ENCODE peak calls at places on chromosomes 11 and 22, in four cellular contexts. V is prostate gland, P is body of pancreas, Z is A549. X is an unnamed sample.

GRCh38 chr11:44515085-44515484 is 50.4 kb upstream of the CD82 start:
- DNase-seq in Z (no peak), V (no peak), P (no peak), X (no peak)

GRCh38 chr11:114847599-114847998 is 169.3 kb downstream of the NXPE2 start:
- DNase-seq in Z (no peak), V (no peak), P (no peak), X (no peak)

GRCh38 chr22:48931452-48931851 is 896.2 kb downstream of the BRD1 start:
- DNase-seq in V (no peak), P (no peak), Z (no peak), X (no peak)

GRCh38 chr11:22785251-22785650 is 44.4 kb downstream of the SVIP start:
- DNase-seq in V (no peak), Z (no peak), P (no peak), X (no peak)

GRCh38 chr22:45105281-45105700 is 58.4 kb upstream of the NUP50 start:
- DNase-seq in Z (peak; percentile 35), V (peak; percentile 74), P (no peak), X (no peak)

GRCh38 chr11:37560346-37560745 is 962.3 kb upstream of the RAG2 start:
- DNase-seq in P (no peak), V (no peak), Z (no peak), X (no peak)

GRCh38 chr11:123046473-123047264 is 15.3 kb downstream of the HSPA8 start:
- DNase-seq in V (no peak), P (peak; percentile 29), Z (no peak), X (no peak)

GRCh38 chr22:19874307-19875060 is 19.8 kb upstream of the GNB1L start:
- DNase-seq in V (peak; percentile 73), Z (no peak), P (no peak), X (no peak)

GRCh38 chr11:68009391-68010000 is 631 bp upstream of the ALDH3B1 start:
- DNase-seq in P (peak; percentile 74), Z (peak; percentile 76), V (no peak), X (peak; percentile 84)

GRCh38 chr11:86574493-86575207 is 97.8 kb downstream of the ME3 start:
- DNase-seq in P (no peak), Z (no peak), V (peak; percentile 39), X (no peak)

GRCh38 chr11:44217432-44217831 is 92.5 kb downstream of the ALX4 start:
- DNase-seq in V (no peak), P (no peak), Z (no peak), X (no peak)

GRCh38 chr22:28820885-28821284 is 20.5 kb upstream of the XBP1 start:
- DNase-seq in P (no peak), Z (no peak), V (no peak), X (no peak)

GRCh38 chr22:28817919-28818859 is 17.8 kb upstream of the XBP1 start:
- DNase-seq in P (peak; percentile 98), Z (no peak), V (peak; percentile 94), X (peak; percentile 76)

GRCh38 chr22:28819253-28820096 is 19.1 kb upstream of the XBP1 start:
- DNase-seq in Z (peak; percentile 46), V (peak; percentile 35), P (peak; percentile 96), X (no peak)

GRCh38 chr22:28822930-28823481 is 22.6 kb upstream of the XBP1 start:
- DNase-seq in V (peak; percentile 90), Z (no peak), P (peak; percentile 87), X (no peak)

GRCh38 chr22:28821452-28821851 is 21.1 kb upstream of the XBP1 start:
- DNase-seq in V (no peak), Z (no peak), P (no peak), X (no peak)
- TF ChIP-seq POLR2A in V (no peak), Z (no peak), P (no peak), X (no peak)

GRCh38 chr11:79291948-79292347 is 148.9 kb downstream of the TENM4 start:
- DNase-seq in P (no peak), V (no peak), Z (no peak), X (peak; percentile 77)

GRCh38 chr11:79294845-79295520 is 145.8 kb downstream of the TENM4 start:
- DNase-seq in Z (no peak), V (peak; percentile 46), P (peak; percentile 51), X (no peak)

GRCh38 chr11:79285756-79286155 is 155.1 kb downstream of the TENM4 start:
- DNase-seq in Z (no peak), P (no peak), V (no peak), X (peak; percentile 61)

GRCh38 chr11:79287952-79288351 is 152.9 kb downstream of the TENM4 start:
- DNase-seq in P (no peak), Z (no peak), V (no peak), X (no peak)

GRCh38 chr11:79290766-79291165 is 150.1 kb downstream of the TENM4 start:
- DNase-seq in Z (no peak), P (no peak), V (no peak), X (no peak)
- TF ChIP-seq POLR2A in Z (no peak), P (no peak), V (no peak), X (no peak)

GRCh38 chr11:14258177-14258935 is 100.6 kb downstream of the RRAS2 start:
- DNase-seq in Z (peak; percentile 74), P (no peak), V (no peak), X (peak; percentile 19)
- TF ChIP-seq POLR2A in Z (no peak), P (no peak), V (no peak), X (no peak)

DNA sequence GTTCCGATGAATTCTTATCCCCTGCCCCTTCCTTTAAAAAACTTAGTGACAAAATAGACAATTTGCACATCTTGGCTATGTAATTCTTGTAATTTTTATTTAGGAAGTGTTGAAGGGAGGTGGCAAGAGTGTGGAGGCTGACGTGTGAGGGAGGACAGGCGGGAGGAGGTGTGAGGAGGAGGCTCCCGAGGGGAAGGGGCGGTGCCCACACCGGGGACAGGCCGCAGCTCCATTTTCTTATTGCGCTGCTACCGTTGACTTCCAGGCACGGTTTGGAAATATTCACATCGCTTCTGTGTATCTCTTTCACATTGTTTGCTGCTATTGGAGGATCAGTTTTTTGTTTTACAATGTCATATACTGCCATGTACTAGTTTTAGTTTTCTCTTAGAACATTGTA is 12.0 kb downstream of the CCND1 start:
- DNase-seq in V (no peak), Z (peak; percentile 54), P (no peak), X (no peak)
- TF ChIP-seq POLR2A in V (no peak), Z (no peak), P (no peak), X (no peak)

DNA sequence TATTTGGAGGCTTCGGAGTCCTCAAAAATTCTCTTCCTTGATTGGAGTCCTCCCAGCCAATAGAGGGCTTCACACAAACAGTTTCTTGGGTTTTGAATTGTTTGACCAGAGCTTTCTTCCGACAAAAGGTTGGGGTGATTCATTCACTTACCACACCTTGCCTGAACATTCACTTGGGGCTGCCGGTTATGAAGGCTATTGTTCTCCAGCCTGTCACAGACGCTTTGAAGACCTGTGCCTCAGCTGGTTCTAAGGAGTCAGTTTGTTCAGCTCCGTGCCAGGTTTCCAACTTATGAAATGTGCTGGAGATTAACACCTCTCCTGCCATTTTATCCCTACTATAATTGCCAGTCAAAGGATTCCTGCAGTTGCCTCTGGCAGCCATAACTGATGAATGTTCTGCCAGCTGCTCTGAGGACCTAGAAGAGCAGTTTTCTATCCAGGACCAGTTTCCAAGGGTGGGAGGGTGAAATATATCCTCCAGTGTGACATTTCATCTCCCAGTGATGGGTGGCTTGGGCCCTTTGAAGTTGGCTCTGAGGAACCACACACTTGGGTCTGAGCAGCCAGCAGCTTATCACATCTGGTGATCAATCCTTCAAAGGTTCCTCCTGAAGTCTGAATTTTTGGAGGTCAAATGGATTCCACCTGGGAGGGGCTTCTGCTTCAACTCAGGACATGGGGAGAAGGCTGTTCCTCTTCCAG is 31.4 kb downstream of the LIMK2 start:
- DNase-seq in Z (peak; percentile 55), P (no peak), V (no peak), X (no peak)
- TF ChIP-seq POLR2A in Z (no peak), P (no peak), V (no peak), X (no peak)

DNA sequence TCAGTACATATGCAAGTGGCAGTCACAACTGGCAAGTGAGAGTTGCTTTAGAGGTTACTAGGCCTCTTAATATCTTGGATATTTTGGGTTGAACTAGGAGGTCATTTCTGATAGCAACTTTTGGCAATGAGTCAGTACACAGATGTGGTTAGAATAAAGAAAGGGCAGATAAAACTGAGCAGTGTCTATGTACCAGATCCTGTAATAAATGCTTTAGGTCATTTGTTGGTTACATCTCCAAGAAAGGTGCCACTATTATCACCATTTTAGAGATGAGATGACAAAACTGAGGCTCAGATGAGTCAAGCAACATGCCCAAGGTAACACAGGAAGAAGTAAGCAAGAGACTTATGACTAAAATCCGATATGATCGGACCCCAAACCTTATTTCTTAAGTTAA is 25.0 kb downstream of the MAML2 start:
- DNase-seq in Z (no peak), P (no peak), V (no peak), X (no peak)
- TF ChIP-seq POLR2A in Z (no peak), P (no peak), V (no peak), X (no peak)

GRCh38 chr11:63811522-63811921 is 1.7 kb upstream of the SPINDOC start:
- DNase-seq in Z (no peak), V (no peak), P (no peak), X (no peak)

GRCh38 chr11:63814383-63814736 is 1.1 kb downstream of the SPINDOC start:
- DNase-seq in Z (no peak), V (no peak), P (no peak), X (peak; percentile 33)

GRCh38 chr11:63813563-63814382 is 517 bp downstream of the SPINDOC start:
- DNase-seq in Z (peak; percentile 39), P (peak; percentile 21), V (peak; percentile 33), X (peak; percentile 85)

GRCh38 chr11:63816732-63817131 is 3.5 kb downstream of the SPINDOC start:
- DNase-seq in P (no peak), V (no peak), Z (no peak), X (no peak)

DNA sequence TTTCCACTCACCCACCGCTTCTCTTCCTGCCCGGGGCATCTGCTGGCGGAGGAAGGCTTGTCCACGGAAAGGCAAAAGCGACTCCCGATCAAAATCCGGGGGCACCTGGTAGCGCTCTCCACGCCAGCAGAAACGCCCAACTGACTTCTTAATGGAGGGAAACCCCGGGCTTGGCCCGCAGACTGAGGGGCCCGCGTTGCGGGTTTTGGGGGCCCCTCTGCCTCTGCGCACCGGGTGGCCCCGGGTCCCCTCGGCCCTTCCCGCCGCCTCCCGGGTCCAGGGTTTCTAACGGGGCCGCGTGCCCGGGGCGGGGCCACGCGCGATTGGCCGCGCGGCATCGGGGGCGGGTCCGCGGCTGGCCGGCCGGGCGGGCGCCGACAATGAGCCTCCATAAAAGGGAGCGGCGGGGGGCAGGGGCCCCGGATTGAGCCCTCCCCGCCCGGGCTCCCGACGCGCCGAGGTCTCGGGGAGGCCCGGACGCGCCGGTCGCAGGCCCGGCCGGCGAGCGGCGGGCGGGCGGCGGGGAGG is at the start of gene SPINDOC:
- DNase-seq in V (peak; percentile 74), Z (peak; percentile 60), P (peak; percentile 74), X (peak; percentile 85)
- TF ChIP-seq POLR2A in V (peak; percentile 53), Z (peak; percentile 55), P (no peak), X (peak; percentile 56)

GRCh38 chr11:128522063-128522942 is 65.1 kb downstream of the ETS1 start:
- DNase-seq in V (peak; percentile 89), Z (peak; percentile 87), P (peak; percentile 95), X (peak; percentile 96)
- TF ChIP-seq POLR2A in V (peak; percentile 92), Z (peak; percentile 91), P (peak; percentile 92), X (peak; percentile 97)

GRCh38 chr11:76008474-76008873 is 193.5 kb downstream of the UVRAG start:
- DNase-seq in V (no peak), P (no peak), Z (no peak), X (no peak)

GRCh38 chr11:76010051-76010450 is 195.0 kb downstream of the UVRAG start:
- DNase-seq in V (no peak), Z (no peak), P (no peak), X (no peak)

GRCh38 chr11:76013526-76013925 is 192.8 kb downstream of the WNT11 start:
- DNase-seq in P (no peak), V (no peak), Z (no peak), X (peak; percentile 55)
- TF ChIP-seq POLR2A in P (no peak), V (no peak), Z (no peak), X (no peak)

GRCh38 chr11:12088047-12088481 is 22.3 kb upstream of the MICAL2 start:
- DNase-seq in P (no peak), V (peak; percentile 69), Z (peak; percentile 82), X (peak; percentile 22)
- TF ChIP-seq POLR2A in P (no peak), V (no peak), Z (no peak), X (no peak)